ENCODE peak calls at places on chromosomes 16 and 17, in six cellular contexts. One of them, this sample, is unnamed.

GRCh38 chr17:13306310-13306962 is 288.6 kb upstream of the ELAC2 start:
- DNase-seq in IMR-90: peak
- DNase-seq in A549: peak
- DNase-seq in right cardiac atrium: no peak
- DNase-seq in foreskin keratinocyte: no peak
- DNase-seq in psoas muscle: no peak
- DNase-seq in this sample: no peak

GRCh38 chr16:60932600-60932999 is 1103.6 kb downstream of the CDH8 start:
- DNase-seq in IMR-90: no peak
- DNase-seq in A549: no peak
- DNase-seq in right cardiac atrium: no peak
- DNase-seq in foreskin keratinocyte: no peak
- DNase-seq in psoas muscle: no peak
- DNase-seq in this sample: no peak

GRCh38 chr17:64083093-64083492 is 46.9 kb downstream of the ERN1 start:
- DNase-seq in IMR-90: no peak
- DNase-seq in A549: no peak
- DNase-seq in right cardiac atrium: no peak
- DNase-seq in foreskin keratinocyte: no peak
- DNase-seq in psoas muscle: no peak
- DNase-seq in this sample: no peak

GRCh38 chr17:42403150-42403549 is 14.9 kb upstream of the STAT3 start:
- DNase-seq in IMR-90: no peak
- DNase-seq in A549: no peak
- DNase-seq in right cardiac atrium: no peak
- DNase-seq in foreskin keratinocyte: no peak
- DNase-seq in psoas muscle: no peak
- DNase-seq in this sample: no peak

GRCh38 chr17:16419074-16419928 is 3.9 kb downstream of the TRPV2 start:
- DNase-seq in IMR-90: peak
- DNase-seq in A549: peak
- DNase-seq in right cardiac atrium: no peak
- DNase-seq in foreskin keratinocyte: no peak
- DNase-seq in psoas muscle: no peak
- DNase-seq in this sample: no peak

GRCh38 chr17:30567231-30568116 is 90.3 kb downstream of the GOSR1 start:
- DNase-seq in IMR-90: no peak
- DNase-seq in A549: no peak
- DNase-seq in right cardiac atrium: no peak
- DNase-seq in foreskin keratinocyte: no peak
- DNase-seq in psoas muscle: no peak
- DNase-seq in this sample: no peak

GRCh38 chr17:17868637-17869522 is 32.1 kb upstream of the SREBF1 start:
- DNase-seq in IMR-90: peak
- DNase-seq in A549: no peak
- DNase-seq in right cardiac atrium: peak
- DNase-seq in foreskin keratinocyte: no peak
- DNase-seq in psoas muscle: no peak
- DNase-seq in this sample: no peak

GRCh38 chr16:73019456-73020362 is 28.2 kb downstream of the ZFHX3 start:
- DNase-seq in IMR-90: peak
- DNase-seq in A549: peak
- DNase-seq in right cardiac atrium: no peak
- DNase-seq in foreskin keratinocyte: no peak
- DNase-seq in psoas muscle: no peak
- DNase-seq in this sample: no peak

GRCh38 chr17:45692661-45693060 is 91.5 kb upstream of the CRHR1 start:
- DNase-seq in IMR-90: no peak
- DNase-seq in A549: no peak
- DNase-seq in right cardiac atrium: no peak
- DNase-seq in foreskin keratinocyte: no peak
- DNase-seq in psoas muscle: no peak
- DNase-seq in this sample: peak

GRCh38 chr17:60909405-60909804 is 231.8 kb downstream of the BCAS3 start:
- DNase-seq in IMR-90: peak
- DNase-seq in A549: no peak
- DNase-seq in right cardiac atrium: no peak
- DNase-seq in foreskin keratinocyte: no peak
- DNase-seq in psoas muscle: no peak
- DNase-seq in this sample: no peak

GRCh38 chr17:2468270-2468669 is 43.4 kb downstream of the METTL16 start:
- DNase-seq in IMR-90: peak
- DNase-seq in A549: no peak
- DNase-seq in right cardiac atrium: no peak
- DNase-seq in foreskin keratinocyte: no peak
- DNase-seq in psoas muscle: no peak
- DNase-seq in this sample: no peak

GRCh38 chr17:39600469-39601009 is 7.2 kb downstream of the NEUROD2 start:
- DNase-seq in IMR-90: no peak
- DNase-seq in A549: no peak
- DNase-seq in right cardiac atrium: no peak
- DNase-seq in foreskin keratinocyte: no peak
- DNase-seq in psoas muscle: no peak
- DNase-seq in this sample: no peak

GRCh38 chr17:80632046-80632581 is 87.5 kb downstream of the RPTOR start:
- DNase-seq in IMR-90: peak
- DNase-seq in A549: no peak
- DNase-seq in right cardiac atrium: no peak
- DNase-seq in foreskin keratinocyte: no peak
- DNase-seq in psoas muscle: no peak
- DNase-seq in this sample: no peak

GRCh38 chr17:49574283-49574892 is 1.3 kb upstream of the NXPH3 start:
- DNase-seq in IMR-90: no peak
- DNase-seq in A549: no peak
- DNase-seq in right cardiac atrium: peak
- DNase-seq in foreskin keratinocyte: no peak
- DNase-seq in psoas muscle: no peak
- DNase-seq in this sample: peak

GRCh38 chr16:58634265-58634802 is 4.7 kb upstream of the CNOT1 start:
- DNase-seq in IMR-90: no peak
- DNase-seq in A549: no peak
- DNase-seq in right cardiac atrium: no peak
- DNase-seq in foreskin keratinocyte: no peak
- DNase-seq in psoas muscle: no peak
- DNase-seq in this sample: no peak

DNA sequence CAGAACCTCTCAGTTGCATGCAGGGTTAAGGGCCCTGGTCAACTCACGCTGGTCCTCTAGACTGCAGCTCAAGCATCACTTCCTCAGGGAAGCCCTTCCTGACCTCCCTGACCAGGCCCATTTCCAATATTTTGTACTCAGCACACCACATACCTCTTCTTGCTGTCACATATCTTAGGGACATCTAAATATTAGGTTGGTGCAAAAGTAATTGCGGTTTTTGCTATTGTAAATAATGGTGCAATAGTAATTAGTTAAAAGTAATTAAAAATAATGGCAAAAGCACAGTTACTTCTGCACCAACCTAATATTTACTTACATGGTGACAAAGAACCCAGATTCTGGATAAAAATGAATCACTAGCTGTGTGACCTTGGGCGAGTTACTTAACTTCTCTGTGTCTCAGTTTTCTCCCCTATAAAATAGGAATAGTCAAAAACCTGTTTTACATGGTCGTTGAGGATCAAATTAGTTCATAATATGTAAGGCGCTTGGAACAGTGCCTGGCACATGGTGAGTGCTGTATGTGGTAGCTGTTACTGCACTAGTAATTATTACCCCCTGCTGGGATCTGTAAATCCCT is 177.4 kb downstream of the PRKCB start:
- DNase-seq in IMR-90: no peak
- DNase-seq in A549: no peak
- DNase-seq in right cardiac atrium: no peak
- DNase-seq in foreskin keratinocyte: no peak
- DNase-seq in psoas muscle: no peak
- DNase-seq in this sample: no peak
- H3K27ac ChIP-seq in IMR-90: no peak
- H3K27ac ChIP-seq in A549: no peak
- H3K27ac ChIP-seq in right cardiac atrium: no peak
- H3K27ac ChIP-seq in foreskin keratinocyte: no peak
- H3K27ac ChIP-seq in psoas muscle: no peak
- H3K27ac ChIP-seq in this sample: no peak

DNA sequence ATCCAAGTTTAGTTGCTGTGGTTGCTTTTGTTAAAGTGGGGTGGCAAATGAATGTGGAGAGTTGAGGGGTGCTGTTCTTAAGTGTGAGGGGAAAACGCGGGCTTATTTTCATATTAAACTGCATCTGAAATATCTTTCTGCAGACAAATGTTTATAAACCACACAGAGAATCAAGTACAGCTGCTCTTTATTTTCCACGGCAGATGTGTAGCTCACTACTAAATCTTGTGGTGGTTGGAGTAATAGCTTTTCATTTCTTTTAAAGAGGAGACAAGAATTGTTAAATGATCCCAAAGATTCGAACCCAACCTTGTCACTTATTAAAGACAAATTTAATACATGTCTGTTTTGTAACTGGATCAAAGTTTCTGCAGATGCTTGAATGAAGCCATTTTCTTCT is 2.1 kb downstream of the CLTC start:
- DNase-seq in IMR-90: no peak
- DNase-seq in A549: no peak
- DNase-seq in right cardiac atrium: no peak
- DNase-seq in foreskin keratinocyte: no peak
- DNase-seq in psoas muscle: no peak
- DNase-seq in this sample: no peak
- H3K27ac ChIP-seq in IMR-90: no peak
- H3K27ac ChIP-seq in A549: no peak
- H3K27ac ChIP-seq in right cardiac atrium: no peak
- H3K27ac ChIP-seq in foreskin keratinocyte: no peak
- H3K27ac ChIP-seq in psoas muscle: peak
- H3K27ac ChIP-seq in this sample: no peak

GRCh38 chr16:65002265-65002664 is 119.6 kb downstream of the CDH11 start:
- DNase-seq in IMR-90: peak
- DNase-seq in A549: no peak
- DNase-seq in right cardiac atrium: no peak
- DNase-seq in foreskin keratinocyte: no peak
- DNase-seq in psoas muscle: no peak
- DNase-seq in this sample: no peak
- H3K27ac ChIP-seq in IMR-90: no peak
- H3K27ac ChIP-seq in A549: no peak
- H3K27ac ChIP-seq in right cardiac atrium: no peak
- H3K27ac ChIP-seq in foreskin keratinocyte: no peak
- H3K27ac ChIP-seq in psoas muscle: no peak
- H3K27ac ChIP-seq in this sample: no peak

GRCh38 chr17:43641416-43641815 is 20.3 kb downstream of the MEOX1 start:
- DNase-seq in IMR-90: no peak
- DNase-seq in A549: no peak
- DNase-seq in right cardiac atrium: no peak
- DNase-seq in foreskin keratinocyte: no peak
- DNase-seq in psoas muscle: no peak
- DNase-seq in this sample: no peak

GRCh38 chr17:43644081-43644480 is 17.6 kb downstream of the MEOX1 start:
- DNase-seq in IMR-90: no peak
- DNase-seq in A549: no peak
- DNase-seq in right cardiac atrium: no peak
- DNase-seq in foreskin keratinocyte: no peak
- DNase-seq in psoas muscle: no peak
- DNase-seq in this sample: no peak

GRCh38 chr17:43645765-43646481 is 15.8 kb downstream of the MEOX1 start:
- DNase-seq in IMR-90: no peak
- DNase-seq in A549: no peak
- DNase-seq in right cardiac atrium: peak
- DNase-seq in foreskin keratinocyte: no peak
- DNase-seq in psoas muscle: peak
- DNase-seq in this sample: no peak

GRCh38 chr17:43648916-43649315 is 12.8 kb downstream of the MEOX1 start:
- DNase-seq in IMR-90: no peak
- DNase-seq in A549: no peak
- DNase-seq in right cardiac atrium: no peak
- DNase-seq in foreskin keratinocyte: no peak
- DNase-seq in psoas muscle: no peak
- DNase-seq in this sample: no peak

DNA sequence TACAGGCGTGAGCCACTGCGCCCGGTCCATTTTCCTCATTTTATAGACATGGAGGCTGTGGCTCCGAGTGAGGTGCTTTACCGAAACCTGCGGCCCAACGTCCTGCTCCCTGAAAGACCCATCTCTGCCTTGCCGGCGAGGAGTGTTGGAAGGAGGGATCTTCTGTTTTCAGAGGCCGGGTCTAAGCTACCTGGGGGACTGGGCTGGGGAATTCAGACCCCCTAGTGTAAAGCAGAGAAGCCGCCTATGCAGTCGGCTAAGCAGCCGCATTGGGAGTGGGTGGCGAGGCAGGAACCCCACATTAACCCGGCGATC is 16.3 kb downstream of the MEOX1 start:
- DNase-seq in IMR-90: no peak
- DNase-seq in A549: no peak
- DNase-seq in right cardiac atrium: no peak
- DNase-seq in foreskin keratinocyte: no peak
- DNase-seq in psoas muscle: no peak
- DNase-seq in this sample: no peak
- H3K27ac ChIP-seq in IMR-90: no peak
- H3K27ac ChIP-seq in A549: no peak
- H3K27ac ChIP-seq in right cardiac atrium: peak
- H3K27ac ChIP-seq in foreskin keratinocyte: no peak
- H3K27ac ChIP-seq in psoas muscle: peak
- H3K27ac ChIP-seq in this sample: no peak

GRCh38 chr16:22634913-22635312 is 124.2 kb downstream of the NPIPB5 start:
- DNase-seq in IMR-90: no peak
- DNase-seq in A549: no peak
- DNase-seq in right cardiac atrium: no peak
- DNase-seq in foreskin keratinocyte: no peak
- DNase-seq in psoas muscle: no peak
- DNase-seq in this sample: no peak

GRCh38 chr16:22631264-22631663 is 120.6 kb downstream of the NPIPB5 start:
- DNase-seq in IMR-90: no peak
- DNase-seq in A549: no peak
- DNase-seq in right cardiac atrium: no peak
- DNase-seq in foreskin keratinocyte: no peak
- DNase-seq in psoas muscle: no peak
- DNase-seq in this sample: no peak

GRCh38 chr16:22632621-22633020 is 121.9 kb downstream of the NPIPB5 start:
- DNase-seq in IMR-90: no peak
- DNase-seq in A549: no peak
- DNase-seq in right cardiac atrium: no peak
- DNase-seq in foreskin keratinocyte: no peak
- DNase-seq in psoas muscle: no peak
- DNase-seq in this sample: no peak

GRCh38 chr16:22633794-22634193 is 123.1 kb downstream of the NPIPB5 start:
- DNase-seq in IMR-90: no peak
- DNase-seq in A549: no peak
- DNase-seq in right cardiac atrium: no peak
- DNase-seq in foreskin keratinocyte: no peak
- DNase-seq in psoas muscle: no peak
- DNase-seq in this sample: no peak

GRCh38 chr16:22633280-22633679 is 122.6 kb downstream of the NPIPB5 start:
- DNase-seq in IMR-90: no peak
- DNase-seq in A549: no peak
- DNase-seq in right cardiac atrium: no peak
- DNase-seq in foreskin keratinocyte: no peak
- DNase-seq in psoas muscle: no peak
- DNase-seq in this sample: no peak
- H3K27ac ChIP-seq in IMR-90: no peak
- H3K27ac ChIP-seq in A549: no peak
- H3K27ac ChIP-seq in right cardiac atrium: no peak
- H3K27ac ChIP-seq in foreskin keratinocyte: no peak
- H3K27ac ChIP-seq in psoas muscle: no peak
- H3K27ac ChIP-seq in this sample: no peak